ENCODE peak calls at places on chromosomes 5 and 9, in seven cellular contexts. U is activated CD4-positive, alpha-beta memory T cell treated with anti-CD3 and anti-CD28 coated beads, Interleukin-2, amount 10 ng/mL, durations not matched to agents 7 days and 5 days; X is CD4-positive, alpha-beta memory T cell; O is DMS 273 treated with DMSO at 0.1 percent for 48 hours; Y is cardiac fibroblast; H is tibial artery; Z is lower lobe of right lung. C is an unnamed sample.

GRCh38 chr5:147446528-147446927 is 63.3 kb downstream of the DPYSL3 start:
- DNase-seq in U (no peak), X (no peak), O (no peak), Y (peak), H (no peak), Z (no peak), C (no peak)

GRCh38 chr5:42993516-42994284 is 46.4 kb downstream of the ANXA2R start:
- DNase-seq in U (peak), X (peak), O (no peak), Y (peak), H (no peak), Z (peak), C (no peak)

GRCh38 chr9:110069326-110070248 is 138.4 kb downstream of the C9orf152 start:
- DNase-seq in U (no peak), X (no peak), O (no peak), Y (peak), H (peak), Z (peak), C (no peak)

GRCh38 chr5:4700082-4700481 is 440.0 kb upstream of the ADAMTS16 start:
- DNase-seq in U (no peak), X (no peak), O (peak), Y (no peak), H (no peak), Z (peak), C (no peak)

GRCh38 chr9:102113191-102113590 is 374.7 kb upstream of the GRIN3A start:
- DNase-seq in U (no peak), X (no peak), O (no peak), Y (no peak), H (no peak), Z (no peak), C (no peak)

GRCh38 chr5:61362796-61363364 is 30.8 kb downstream of the ZSWIM6 start:
- DNase-seq in U (no peak), X (no peak), O (no peak), Y (peak), H (no peak), Z (no peak), C (no peak)

GRCh38 chr9:36731068-36731467 is 158.4 kb downstream of the MELK start:
- DNase-seq in U (no peak), X (no peak), O (no peak), Y (no peak), H (no peak), Z (no peak), C (no peak)

GRCh38 chr9:125521462-125522327 is 185.3 kb downstream of the MAPKAP1 start:
- DNase-seq in U (peak), X (peak), O (no peak), Y (peak), H (no peak), Z (no peak), C (no peak)

GRCh38 chr5:157459715-157460599 is at the start of gene NIPAL4:
- DNase-seq in U (no peak), X (peak), O (no peak), Y (no peak), H (no peak), Z (no peak), C (no peak)

C was measured in left lobe of liver.